ENCODE peak calls at places on chromosomes 3 and 15, in six cellular contexts. N is AG04450, O is fibroblast of mammary gland, K is keratinocyte, G is WTC11, B is brain microvascular endothelial cell. W is an unnamed sample.

GRCh38 chr3:41920406-41920970 is 41.4 kb downstream of the ULK4 start:
- DNase-seq in K (no peak), G (no peak), O (no peak), B (no peak), N (no peak), W (no peak)

GRCh38 chr3:18372786-18373405 is 52.2 kb downstream of the SATB1 start:
- DNase-seq in G (no peak), O (no peak), K (no peak), B (no peak), N (no peak), W (no peak)

GRCh38 chr3:54954019-54954418 is 26.2 kb upstream of the LRTM1 start:
- DNase-seq in N (peak), K (peak), B (peak), O (peak), G (no peak), W (no peak)

GRCh38 chr3:124800511-124801374 is 70.5 kb downstream of the UMPS start:
- DNase-seq in B (peak), K (no peak), O (no peak), G (no peak), N (no peak), W (no peak)

GRCh38 chr15:85381850-85382751 is 1.7 kb downstream of the AKAP13 start:
- DNase-seq in K (no peak), O (peak), N (no peak), B (no peak), G (no peak), W (peak)

GRCh38 chr3:120559228-120560061 is 36.7 kb upstream of the NDUFB4 start:
- DNase-seq in K (peak), N (peak), G (peak), B (peak), O (peak), W (peak)

GRCh38 chr3:132443421-132443820 is 26.1 kb downstream of the DNAJC13 start:
- DNase-seq in B (peak), N (no peak), K (no peak), O (no peak), G (no peak), W (no peak)

GRCh38 chr3:66816110-66816761 is 181.9 kb upstream of the KBTBD8 start:
- DNase-seq in B (peak), N (peak), O (peak), G (no peak), K (peak), W (no peak)

GRCh38 chr15:22257668-22258401 is 177.5 kb downstream of the OR4M2 start:
- DNase-seq in N (no peak), K (no peak), O (no peak), B (no peak), G (no peak), W (no peak)

GRCh38 chr15:49697121-49697520 is 76.3 kb downstream of the DTWD1 start:
- DNase-seq in G (no peak), N (no peak), B (peak), K (no peak), O (peak), W (no peak)

GRCh38 chr3:161072076-161072697 is 33.0 kb downstream of the B3GALNT1 start:
- DNase-seq in B (no peak), G (no peak), O (no peak), N (no peak), K (no peak), W (no peak)
- TF ChIP-seq CTCF in B (no peak), G (no peak), O (no peak), N (no peak), K (no peak), W (no peak)

DNA sequence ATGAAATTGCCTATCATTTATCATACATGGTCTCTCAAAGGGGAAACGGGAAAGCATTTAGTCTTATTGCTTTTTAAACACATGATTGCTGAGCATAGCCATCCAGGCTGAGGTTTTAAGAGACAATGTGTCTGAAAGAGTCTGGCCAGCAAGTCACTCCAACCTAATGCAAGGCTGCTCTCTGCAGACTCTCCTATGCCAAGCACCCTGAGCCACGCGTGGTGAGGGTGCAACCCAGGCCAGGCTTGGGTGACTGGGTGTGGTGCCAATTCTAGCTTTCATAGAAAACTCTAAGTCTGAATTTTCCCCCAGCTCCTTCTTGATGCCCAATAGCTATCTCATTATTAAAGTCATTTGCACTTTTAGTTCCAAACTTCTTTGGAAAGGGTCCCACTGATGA is 200.3 kb downstream of the RPLP1 start:
- DNase-seq in G (no peak), N (no peak), O (no peak), K (no peak), B (no peak), W (no peak)
- TF ChIP-seq CTCF in G (no peak), N (no peak), O (no peak), K (no peak), B (no peak), W (no peak)

GRCh38 chr3:46717447-46718231 is at the start of gene PRSS50:
- DNase-seq in G (peak), O (no peak), K (no peak), B (no peak), N (no peak), W (no peak)
- TF ChIP-seq CTCF in G (peak), O (no peak), K (no peak), B (peak), N (peak), W (peak)

DNA sequence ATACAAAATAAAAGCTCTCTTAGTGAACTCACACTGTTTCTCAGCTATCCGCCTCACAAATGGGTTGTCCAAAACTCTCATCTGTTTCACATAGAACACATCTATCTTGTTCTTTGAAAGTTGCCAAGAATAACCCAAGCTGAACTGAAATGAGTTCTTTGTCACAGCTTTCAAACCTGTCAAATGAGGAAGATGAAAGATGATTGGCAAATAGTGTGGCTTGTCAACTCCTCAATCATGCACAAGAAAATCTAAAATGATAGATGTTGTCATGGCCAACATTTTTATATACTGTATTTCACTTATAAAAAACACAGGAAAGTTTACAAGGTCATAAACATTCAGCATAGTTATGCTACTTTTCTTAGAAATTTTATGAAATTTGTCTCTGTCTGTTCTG is 168.1 kb upstream of the OSTN start:
- DNase-seq in O (no peak), G (no peak), N (no peak), B (no peak), K (no peak), W (no peak)
- TF ChIP-seq CTCF in O (no peak), G (no peak), N (no peak), B (no peak), K (no peak), W (no peak)

GRCh38 chr15:100710213-100710612 is 107.8 kb downstream of the ASB7 start:
- DNase-seq in K (no peak), N (no peak), G (no peak), B (no peak), O (no peak), W (no peak)
- TF ChIP-seq CTCF in K (no peak), N (no peak), G (no peak), B (no peak), O (no peak), W (no peak)

GRCh38 chr15:79209690-79210089 is 72.8 kb upstream of the ANKRD34C start:
- DNase-seq in B (no peak), K (no peak), N (no peak), O (no peak), G (peak), W (no peak)
- TF ChIP-seq CTCF in B (peak), K (peak), N (peak), O (peak), G (peak), W (peak)

DNA sequence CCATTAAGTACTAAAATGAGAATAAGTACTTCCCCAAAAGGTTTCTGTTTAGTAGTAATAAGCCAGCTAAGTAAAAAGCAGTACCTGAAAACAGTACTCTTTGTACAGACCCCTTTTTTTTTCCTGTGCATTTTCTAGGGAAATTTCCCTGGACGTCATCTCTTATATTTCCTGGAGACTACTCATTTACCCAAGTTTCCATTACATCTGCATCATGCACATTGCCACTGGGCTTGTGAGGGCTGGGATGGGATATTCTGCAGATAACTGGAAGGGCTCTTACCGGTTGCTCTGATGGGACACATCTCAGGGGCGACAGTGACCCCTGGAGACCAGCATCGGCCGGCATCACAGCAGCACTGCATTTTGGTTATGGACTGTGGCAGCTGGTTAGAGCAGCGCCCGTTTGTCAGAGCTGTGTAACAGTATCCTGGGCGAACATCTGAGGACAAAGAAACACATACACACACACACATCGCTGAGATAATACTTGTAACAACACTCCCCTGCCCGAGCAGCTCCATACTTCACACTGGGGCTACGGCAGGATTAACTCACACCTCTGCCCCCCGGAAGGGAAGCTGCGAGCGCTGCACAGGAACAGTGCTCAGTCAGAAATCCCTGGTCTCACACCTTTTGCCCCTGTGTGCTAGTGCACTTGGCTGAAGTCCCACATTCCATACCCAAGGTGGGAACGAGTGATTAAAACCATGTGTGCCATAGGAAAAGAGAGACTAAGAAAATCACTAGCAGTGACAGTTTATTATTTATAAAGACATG is 124.9 kb downstream of the FBN1 start:
- DNase-seq in O (no peak), K (no peak), B (no peak), N (no peak), G (peak), W (peak)
- TF ChIP-seq CTCF in O (no peak), K (peak), B (no peak), N (no peak), G (no peak), W (no peak)

DNA sequence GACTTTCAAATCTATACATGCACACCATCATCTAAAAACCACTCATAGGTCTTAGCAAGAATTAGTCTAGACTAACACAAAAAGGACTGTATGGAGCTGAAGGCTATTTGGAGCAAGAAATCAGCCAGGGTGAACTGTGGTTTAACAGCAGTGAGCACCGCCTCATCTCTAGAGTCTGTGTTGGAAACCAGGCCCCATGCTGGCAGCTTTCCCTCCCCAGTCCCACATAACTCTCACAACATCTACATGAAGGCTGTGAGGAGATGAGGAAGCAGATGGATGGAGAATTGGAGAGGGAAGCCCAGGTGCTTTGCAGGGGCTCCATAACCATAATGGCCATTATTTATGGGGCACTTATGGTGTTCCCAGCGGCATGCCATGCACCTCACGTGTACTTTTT is 133.2 kb upstream of the TOPAZ1 start:
- DNase-seq in B (no peak), K (no peak), N (no peak), G (no peak), O (no peak), W (no peak)
- TF ChIP-seq CTCF in B (no peak), K (no peak), N (no peak), G (no peak), O (no peak), W (no peak)

GRCh38 chr3:148601766-148602685 is 95.7 kb upstream of the AGTR1 start:
- DNase-seq in G (no peak), B (no peak), K (no peak), N (no peak), O (peak), W (peak)

GRCh38 chr3:148600902-148601765 is 96.6 kb upstream of the AGTR1 start:
- DNase-seq in B (no peak), K (no peak), G (no peak), O (no peak), N (no peak), W (peak)

GRCh38 chr3:148599478-148599877 is 98.2 kb upstream of the AGTR1 start:
- DNase-seq in B (no peak), O (no peak), K (no peak), G (no peak), N (no peak), W (peak)

GRCh38 chr3:148598619-148599018 is 99.1 kb upstream of the AGTR1 start:
- DNase-seq in B (peak), O (peak), K (no peak), G (no peak), N (no peak), W (no peak)

GRCh38 chr3:148600440-148600839 is 97.3 kb upstream of the AGTR1 start:
- DNase-seq in G (no peak), O (no peak), B (no peak), K (no peak), N (no peak), W (no peak)
- TF ChIP-seq CTCF in G (no peak), O (no peak), B (no peak), K (no peak), N (no peak), W (no peak)

GRCh38 chr3:71258116-71258515 is 325.4 kb downstream of the FOXP1 start:
- DNase-seq in O (peak), K (peak), G (no peak), N (peak), B (peak), W (peak)
- TF ChIP-seq CTCF in O (no peak), K (no peak), G (no peak), N (no peak), B (no peak), W (no peak)

W was measured in Calu3.